ENCODE peak calls at places on chromosomes 3 and 15, in ten cellular contexts. One of them, this sample, is unnamed.

GRCh38 chr3:13276438-13277129 is 143.5 kb downstream of the NUP210 start:
- DNase-seq in A549: no peak
- DNase-seq in tibial artery: no peak
- DNase-seq in breast epithelium: no peak
- DNase-seq in neural progenitor cell: no peak
- DNase-seq in OCI-LY7: no peak
- DNase-seq in ovary: no peak
- DNase-seq in CD8-positive, alpha-beta T cell: no peak
- DNase-seq in pancreas: no peak
- DNase-seq in IMR-90: no peak
- DNase-seq in this sample: peak; percentile 59

GRCh38 chr3:32143849-32144757 is 37.7 kb downstream of the GPD1L start:
- DNase-seq in A549: peak; percentile 62
- DNase-seq in tibial artery: peak; percentile 42
- DNase-seq in breast epithelium: no peak
- DNase-seq in neural progenitor cell: peak; percentile 80
- DNase-seq in OCI-LY7: peak; percentile 84
- DNase-seq in ovary: peak; percentile 22
- DNase-seq in CD8-positive, alpha-beta T cell: peak; percentile 37
- DNase-seq in pancreas: no peak
- DNase-seq in IMR-90: peak; percentile 97
- DNase-seq in this sample: no peak

GRCh38 chr3:45988804-45989203 is 6.8 kb downstream of the FYCO1 start:
- DNase-seq in A549: no peak
- DNase-seq in tibial artery: no peak
- DNase-seq in breast epithelium: no peak
- DNase-seq in neural progenitor cell: no peak
- DNase-seq in OCI-LY7: no peak
- DNase-seq in ovary: no peak
- DNase-seq in CD8-positive, alpha-beta T cell: no peak
- DNase-seq in pancreas: no peak
- DNase-seq in IMR-90: peak; percentile 91
- DNase-seq in this sample: no peak

GRCh38 chr15:72722071-72722696 is 36.2 kb downstream of the BBS4 start:
- DNase-seq in A549: peak; percentile 57
- DNase-seq in tibial artery: peak; percentile 54
- DNase-seq in breast epithelium: no peak
- DNase-seq in neural progenitor cell: peak; percentile 78
- DNase-seq in OCI-LY7: peak; percentile 69
- DNase-seq in ovary: peak; percentile 26
- DNase-seq in CD8-positive, alpha-beta T cell: peak; percentile 55
- DNase-seq in pancreas: no peak
- DNase-seq in IMR-90: peak; percentile 80
- DNase-seq in this sample: peak; percentile 53

GRCh38 chr3:19559724-19560442 is 374.1 kb downstream of the EFHB start:
- DNase-seq in A549: no peak
- DNase-seq in tibial artery: no peak
- DNase-seq in breast epithelium: no peak
- DNase-seq in neural progenitor cell: no peak
- DNase-seq in OCI-LY7: peak; percentile 68
- DNase-seq in ovary: no peak
- DNase-seq in CD8-positive, alpha-beta T cell: no peak
- DNase-seq in pancreas: no peak
- DNase-seq in IMR-90: no peak
- DNase-seq in this sample: no peak

GRCh38 chr15:70077436-70077835 is 20.3 kb downstream of the TLE3 start:
- DNase-seq in A549: no peak
- DNase-seq in tibial artery: no peak
- DNase-seq in breast epithelium: no peak
- DNase-seq in neural progenitor cell: no peak
- DNase-seq in OCI-LY7: no peak
- DNase-seq in ovary: no peak
- DNase-seq in CD8-positive, alpha-beta T cell: no peak
- DNase-seq in pancreas: no peak
- DNase-seq in IMR-90: no peak
- DNase-seq in this sample: no peak

GRCh38 chr3:76487446-76487845 is 552.5 kb upstream of the ROBO2 start:
- DNase-seq in A549: no peak
- DNase-seq in tibial artery: no peak
- DNase-seq in breast epithelium: no peak
- DNase-seq in neural progenitor cell: no peak
- DNase-seq in OCI-LY7: no peak
- DNase-seq in ovary: no peak
- DNase-seq in CD8-positive, alpha-beta T cell: no peak
- DNase-seq in pancreas: no peak
- DNase-seq in IMR-90: peak; percentile 85
- DNase-seq in this sample: no peak

GRCh38 chr3:115692887-115693524 is 69.7 kb downstream of the GAP43 start:
- DNase-seq in A549: peak; percentile 65
- DNase-seq in tibial artery: peak; percentile 72
- DNase-seq in breast epithelium: peak; percentile 65
- DNase-seq in neural progenitor cell: peak; percentile 85
- DNase-seq in OCI-LY7: peak; percentile 58
- DNase-seq in ovary: peak; percentile 59
- DNase-seq in CD8-positive, alpha-beta T cell: peak; percentile 54
- DNase-seq in pancreas: peak; percentile 42
- DNase-seq in IMR-90: peak; percentile 72
- DNase-seq in this sample: peak; percentile 60

GRCh38 chr15:57019496-57020160 is 101.2 kb downstream of the TCF12 start:
- DNase-seq in A549: no peak
- DNase-seq in tibial artery: peak; percentile 49
- DNase-seq in breast epithelium: no peak
- DNase-seq in neural progenitor cell: no peak
- DNase-seq in OCI-LY7: no peak
- DNase-seq in ovary: no peak
- DNase-seq in CD8-positive, alpha-beta T cell: no peak
- DNase-seq in pancreas: no peak
- DNase-seq in IMR-90: no peak
- DNase-seq in this sample: no peak

GRCh38 chr15:39922450-39923092 is 2.5 kb upstream of the GPR176 start:
- DNase-seq in A549: no peak
- DNase-seq in tibial artery: peak; percentile 27
- DNase-seq in breast epithelium: no peak
- DNase-seq in neural progenitor cell: peak; percentile 30
- DNase-seq in OCI-LY7: no peak
- DNase-seq in ovary: no peak
- DNase-seq in CD8-positive, alpha-beta T cell: no peak
- DNase-seq in pancreas: no peak
- DNase-seq in IMR-90: no peak
- DNase-seq in this sample: no peak

GRCh38 chr3:186847437-186847836 is 4.9 kb downstream of the ADIPOQ start:
- DNase-seq in A549: no peak
- DNase-seq in tibial artery: no peak
- DNase-seq in breast epithelium: no peak
- DNase-seq in neural progenitor cell: no peak
- DNase-seq in OCI-LY7: no peak
- DNase-seq in ovary: no peak
- DNase-seq in CD8-positive, alpha-beta T cell: no peak
- DNase-seq in pancreas: no peak
- DNase-seq in IMR-90: no peak
- DNase-seq in this sample: no peak

GRCh38 chr3:186109897-186110803 is 1.3 kb upstream of the ETV5 start:
- DNase-seq in A549: peak; percentile 10
- DNase-seq in tibial artery: no peak
- DNase-seq in breast epithelium: no peak
- DNase-seq in neural progenitor cell: peak; percentile 67
- DNase-seq in OCI-LY7: no peak
- DNase-seq in ovary: peak; percentile 36
- DNase-seq in CD8-positive, alpha-beta T cell: no peak
- DNase-seq in pancreas: no peak
- DNase-seq in IMR-90: peak; percentile 21
- DNase-seq in this sample: peak; percentile 33

GRCh38 chr3:47394140-47394855 is 13.5 kb downstream of the PTPN23 start:
- DNase-seq in A549: no peak
- DNase-seq in tibial artery: no peak
- DNase-seq in breast epithelium: no peak
- DNase-seq in neural progenitor cell: peak; percentile 41
- DNase-seq in OCI-LY7: no peak
- DNase-seq in ovary: no peak
- DNase-seq in CD8-positive, alpha-beta T cell: no peak
- DNase-seq in pancreas: no peak
- DNase-seq in IMR-90: peak; percentile 56
- DNase-seq in this sample: no peak

GRCh38 chr15:60605879-60606304 is 127.0 kb upstream of the ICE2 start:
- DNase-seq in A549: no peak
- DNase-seq in tibial artery: no peak
- DNase-seq in breast epithelium: no peak
- DNase-seq in neural progenitor cell: no peak
- DNase-seq in OCI-LY7: no peak
- DNase-seq in ovary: no peak
- DNase-seq in CD8-positive, alpha-beta T cell: no peak
- DNase-seq in pancreas: no peak
- DNase-seq in IMR-90: peak; percentile 81
- DNase-seq in this sample: no peak

GRCh38 chr3:141240290-141241247 is 8.9 kb downstream of the PXYLP1 start:
- DNase-seq in A549: no peak
- DNase-seq in tibial artery: no peak
- DNase-seq in breast epithelium: no peak
- DNase-seq in neural progenitor cell: no peak
- DNase-seq in OCI-LY7: no peak
- DNase-seq in ovary: no peak
- DNase-seq in CD8-positive, alpha-beta T cell: no peak
- DNase-seq in pancreas: no peak
- DNase-seq in IMR-90: peak; percentile 60
- DNase-seq in this sample: no peak

GRCh38 chr3:107897471-107898180 is 193.2 kb downstream of the CD47 start:
- DNase-seq in A549: no peak
- DNase-seq in tibial artery: no peak
- DNase-seq in breast epithelium: no peak
- DNase-seq in neural progenitor cell: no peak
- DNase-seq in OCI-LY7: no peak
- DNase-seq in ovary: no peak
- DNase-seq in CD8-positive, alpha-beta T cell: no peak
- DNase-seq in pancreas: no peak
- DNase-seq in IMR-90: peak; percentile 41
- DNase-seq in this sample: no peak

GRCh38 chr3:129606522-129607390 is at the start of gene PLXND1:
- DNase-seq in A549: peak; percentile 53
- DNase-seq in tibial artery: peak; percentile 80
- DNase-seq in breast epithelium: peak; percentile 42
- DNase-seq in neural progenitor cell: peak; percentile 90
- DNase-seq in OCI-LY7: no peak
- DNase-seq in ovary: peak; percentile 72
- DNase-seq in CD8-positive, alpha-beta T cell: peak; percentile 22
- DNase-seq in pancreas: no peak
- DNase-seq in IMR-90: peak; percentile 39
- DNase-seq in this sample: peak; percentile 85

GRCh38 chr3:150798122-150798618 is 35.2 kb upstream of the SIAH2 start:
- DNase-seq in A549: no peak
- DNase-seq in tibial artery: no peak
- DNase-seq in breast epithelium: no peak
- DNase-seq in neural progenitor cell: peak; percentile 64
- DNase-seq in OCI-LY7: no peak
- DNase-seq in ovary: no peak
- DNase-seq in CD8-positive, alpha-beta T cell: no peak
- DNase-seq in pancreas: no peak
- DNase-seq in IMR-90: no peak
- DNase-seq in this sample: no peak

GRCh38 chr15:89164712-89165211 is 56.6 kb downstream of the RLBP1 start:
- DNase-seq in A549: no peak
- DNase-seq in tibial artery: no peak
- DNase-seq in breast epithelium: no peak
- DNase-seq in neural progenitor cell: no peak
- DNase-seq in OCI-LY7: no peak
- DNase-seq in ovary: no peak
- DNase-seq in CD8-positive, alpha-beta T cell: no peak
- DNase-seq in pancreas: no peak
- DNase-seq in IMR-90: peak; percentile 43
- DNase-seq in this sample: no peak

GRCh38 chr15:81296218-81296617 is 27.7 kb downstream of the STARD5 start:
- DNase-seq in A549: no peak
- DNase-seq in tibial artery: no peak
- DNase-seq in breast epithelium: no peak
- DNase-seq in neural progenitor cell: no peak
- DNase-seq in OCI-LY7: peak; percentile 41
- DNase-seq in ovary: no peak
- DNase-seq in CD8-positive, alpha-beta T cell: no peak
- DNase-seq in pancreas: no peak
- DNase-seq in IMR-90: no peak
- DNase-seq in this sample: no peak
- H3K4me1 ChIP-seq in A549: peaks cover 16% of the 10 kb centered on the region
- H3K4me1 ChIP-seq in tibial artery: peaks cover 13% of the 10 kb centered on the region
- H3K4me1 ChIP-seq in breast epithelium: no peaks in the 10 kb centered on the region
- H3K4me1 ChIP-seq in neural progenitor cell: no peaks in the 10 kb centered on the region
- H3K4me1 ChIP-seq in OCI-LY7: peaks cover 73% of the 10 kb centered on the region
- H3K4me1 ChIP-seq in ovary: no peaks in the 10 kb centered on the region
- H3K4me1 ChIP-seq in CD8-positive, alpha-beta T cell: peaks cover 55% of the 10 kb centered on the region
- H3K4me1 ChIP-seq in pancreas: no peaks in the 10 kb centered on the region
- H3K4me1 ChIP-seq in IMR-90: no peaks in the 10 kb centered on the region
- H3K4me1 ChIP-seq in this sample: peaks cover 16% of the 10 kb centered on the region

GRCh38 chr3:71416868-71417267 is 166.7 kb downstream of the FOXP1 start:
- DNase-seq in A549: no peak
- DNase-seq in tibial artery: no peak
- DNase-seq in breast epithelium: no peak
- DNase-seq in neural progenitor cell: peak; percentile 48
- DNase-seq in OCI-LY7: peak; percentile 83
- DNase-seq in ovary: no peak
- DNase-seq in CD8-positive, alpha-beta T cell: no peak
- DNase-seq in pancreas: no peak
- DNase-seq in IMR-90: no peak
- DNase-seq in this sample: no peak
- H3K4me3 ChIP-seq in A549: no peak overlapping the region
- H3K4me3 ChIP-seq in tibial artery: no peak overlapping the region
- H3K4me3 ChIP-seq in breast epithelium: no peak overlapping the region
- H3K4me3 ChIP-seq in neural progenitor cell: no peak overlapping the region
- H3K4me3 ChIP-seq in OCI-LY7: peak overlapping the region; percentile 8
- H3K4me3 ChIP-seq in ovary: no peak overlapping the region
- H3K4me3 ChIP-seq in CD8-positive, alpha-beta T cell: peak overlapping the region; percentile 11
- H3K4me3 ChIP-seq in pancreas: no peak overlapping the region
- H3K4me3 ChIP-seq in IMR-90: no peak overlapping the region
- H3K4me3 ChIP-seq in this sample: no peak overlapping the region

GRCh38 chr3:127615631-127616305 is 13.2 kb upstream of the PODXL2 start:
- DNase-seq in A549: no peak
- DNase-seq in tibial artery: no peak
- DNase-seq in breast epithelium: no peak
- DNase-seq in neural progenitor cell: no peak
- DNase-seq in OCI-LY7: no peak
- DNase-seq in ovary: no peak
- DNase-seq in CD8-positive, alpha-beta T cell: no peak
- DNase-seq in pancreas: no peak
- DNase-seq in IMR-90: no peak
- DNase-seq in this sample: no peak
- TF ChIP-seq CTCF in A549: no peak
- TF ChIP-seq CTCF in tibial artery: no peak
- TF ChIP-seq CTCF in breast epithelium: no peak
- TF ChIP-seq CTCF in neural progenitor cell: no peak
- TF ChIP-seq CTCF in OCI-LY7: no peak
- TF ChIP-seq CTCF in ovary: no peak
- TF ChIP-seq CTCF in CD8-positive, alpha-beta T cell: no peak
- TF ChIP-seq CTCF in pancreas: no peak
- TF ChIP-seq CTCF in IMR-90: no peak
- TF ChIP-seq CTCF in this sample: no peak

DNA sequence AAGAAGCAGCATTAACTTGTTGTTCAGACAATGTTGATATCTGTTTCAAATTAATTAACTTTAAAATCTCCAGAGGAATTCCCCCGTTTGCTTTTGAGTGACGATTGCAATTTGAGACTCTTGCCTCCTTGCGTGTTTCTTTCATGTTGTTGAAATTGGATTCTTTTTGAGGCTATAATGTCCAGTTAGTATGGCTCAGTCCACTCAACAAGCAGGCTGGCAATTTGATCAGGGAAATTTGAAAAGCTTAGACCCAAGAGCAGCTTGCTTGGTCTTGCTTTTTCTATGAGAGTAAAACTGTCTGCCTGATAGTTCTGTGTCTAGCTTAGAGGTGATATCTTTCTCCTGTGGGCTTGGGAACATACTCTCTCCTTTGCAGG is 2.0 kb downstream of the ARID3B start:
- DNase-seq in A549: no peak
- DNase-seq in tibial artery: no peak
- DNase-seq in breast epithelium: no peak
- DNase-seq in neural progenitor cell: no peak
- DNase-seq in OCI-LY7: no peak
- DNase-seq in ovary: no peak
- DNase-seq in CD8-positive, alpha-beta T cell: no peak
- DNase-seq in pancreas: no peak
- DNase-seq in IMR-90: peak; percentile 33
- DNase-seq in this sample: no peak
- H3K4me1 ChIP-seq in A549: peaks cover 30% of the 10 kb centered on the region
- H3K4me1 ChIP-seq in tibial artery: peaks cover 63% of the 10 kb centered on the region
- H3K4me1 ChIP-seq in breast epithelium: peaks cover 17% of the 10 kb centered on the region
- H3K4me1 ChIP-seq in neural progenitor cell: peaks cover 25% of the 10 kb centered on the region
- H3K4me1 ChIP-seq in OCI-LY7: peaks cover 31% of the 10 kb centered on the region
- H3K4me1 ChIP-seq in ovary: peaks cover 11% of the 10 kb centered on the region
- H3K4me1 ChIP-seq in CD8-positive, alpha-beta T cell: peaks cover 58% of the 10 kb centered on the region
- H3K4me1 ChIP-seq in pancreas: peaks cover 24% of the 10 kb centered on the region
- H3K4me1 ChIP-seq in IMR-90: peaks cover 6% of the 10 kb centered on the region
- H3K4me1 ChIP-seq in this sample: peaks cover 27% of the 10 kb centered on the region